ENCODE peak calls at places on chromosomes 11 and 22, in six cellular contexts. A is lung, X is heart left ventricle, D is heart right ventricle, F is pancreas, I is body of pancreas. Q is an unnamed sample.

GRCh38 chr11:126133902-126134301 is 71.2 kb upstream of the CDON start:
- DNase-seq in A (no peak), X (no peak), D (no peak), F (no peak), I (no peak), Q (no peak)

GRCh38 chr11:74139151-74139918 is 31.5 kb downstream of the C2CD3 start:
- DNase-seq in A (no peak), X (no peak), D (no peak), F (no peak), I (no peak), Q (no peak)

GRCh38 chr22:19770349-19771220 is 10.0 kb downstream of the TBX1 start:
- DNase-seq in A (no peak), X (no peak), D (no peak), F (no peak), I (no peak), Q (no peak)

GRCh38 chr22:47154621-47155081 is 392.2 kb downstream of the TBC1D22A start:
- DNase-seq in A (no peak), X (peak; percentile 72), D (peak; percentile 59), F (peak; percentile 94), I (peak; percentile 87), Q (no peak)

GRCh38 chr11:131688056-131688693 is 317.8 kb downstream of the NTM start:
- DNase-seq in A (no peak), X (peak; percentile 43), D (peak; percentile 14), F (peak; percentile 42), I (peak; percentile 27), Q (no peak)

GRCh38 chr11:15055620-15056356 is 17.6 kb upstream of the CALCB start:
- DNase-seq in A (no peak), X (no peak), D (no peak), F (no peak), I (no peak), Q (no peak)

GRCh38 chr22:23281053-23281405 is 100.7 kb downstream of the BCR start:
- DNase-seq in A (no peak), X (no peak), D (no peak), F (no peak), I (no peak), Q (no peak)

GRCh38 chr11:126686938-126687337 is 313.6 kb downstream of the KIRREL3 start:
- DNase-seq in A (no peak), X (no peak), D (no peak), F (no peak), I (no peak), Q (no peak)

GRCh38 chr11:12696911-12697581 is 22.8 kb downstream of the TEAD1 start:
- DNase-seq in A (no peak), X (no peak), D (no peak), F (no peak), I (no peak), Q (no peak)

DNA sequence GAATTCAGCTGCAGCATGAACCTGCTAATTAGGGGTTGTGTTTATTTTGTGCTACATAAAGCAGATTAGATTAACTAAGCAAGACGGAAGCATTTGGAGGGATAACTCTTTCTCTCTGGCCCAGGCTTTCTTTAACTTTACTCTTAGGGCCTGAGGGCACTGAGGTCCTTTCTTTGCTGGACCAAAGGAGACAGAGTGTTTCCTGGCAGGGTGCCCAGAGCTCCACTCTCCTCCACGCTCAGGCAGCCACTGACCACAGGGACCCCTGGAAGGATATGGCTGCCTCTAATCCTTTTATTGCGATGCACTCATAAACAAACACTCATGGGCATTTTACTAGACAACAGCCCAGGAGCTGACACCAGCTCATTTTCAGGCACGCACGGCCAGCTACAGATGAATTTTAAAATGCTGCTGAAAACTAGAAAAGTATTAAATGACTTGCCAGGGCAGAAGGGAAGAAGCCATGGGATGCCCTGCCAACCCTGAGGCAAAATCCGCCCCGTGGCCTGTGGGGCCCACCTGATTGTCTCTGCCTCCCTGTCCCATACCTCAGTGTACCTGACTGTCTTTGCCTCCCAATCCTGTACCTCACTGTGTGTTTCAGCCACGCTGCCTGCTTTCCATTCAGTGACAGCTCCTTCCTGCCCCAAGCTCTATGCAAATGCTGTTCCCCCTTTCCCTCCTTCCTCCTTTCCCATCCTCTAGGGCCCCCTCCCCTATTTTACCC is 192.6 kb upstream of the NAV2 start:
- DNase-seq in A (no peak), X (peak; percentile 34), D (peak; percentile 7), F (no peak), I (no peak), Q (no peak)
- H3K27ac ChIP-seq in A (no peak overlapping the region), X (no peak overlapping the region), D (no peak overlapping the region), F (no peak overlapping the region), I (no peak overlapping the region), Q (no peak overlapping the region)

DNA sequence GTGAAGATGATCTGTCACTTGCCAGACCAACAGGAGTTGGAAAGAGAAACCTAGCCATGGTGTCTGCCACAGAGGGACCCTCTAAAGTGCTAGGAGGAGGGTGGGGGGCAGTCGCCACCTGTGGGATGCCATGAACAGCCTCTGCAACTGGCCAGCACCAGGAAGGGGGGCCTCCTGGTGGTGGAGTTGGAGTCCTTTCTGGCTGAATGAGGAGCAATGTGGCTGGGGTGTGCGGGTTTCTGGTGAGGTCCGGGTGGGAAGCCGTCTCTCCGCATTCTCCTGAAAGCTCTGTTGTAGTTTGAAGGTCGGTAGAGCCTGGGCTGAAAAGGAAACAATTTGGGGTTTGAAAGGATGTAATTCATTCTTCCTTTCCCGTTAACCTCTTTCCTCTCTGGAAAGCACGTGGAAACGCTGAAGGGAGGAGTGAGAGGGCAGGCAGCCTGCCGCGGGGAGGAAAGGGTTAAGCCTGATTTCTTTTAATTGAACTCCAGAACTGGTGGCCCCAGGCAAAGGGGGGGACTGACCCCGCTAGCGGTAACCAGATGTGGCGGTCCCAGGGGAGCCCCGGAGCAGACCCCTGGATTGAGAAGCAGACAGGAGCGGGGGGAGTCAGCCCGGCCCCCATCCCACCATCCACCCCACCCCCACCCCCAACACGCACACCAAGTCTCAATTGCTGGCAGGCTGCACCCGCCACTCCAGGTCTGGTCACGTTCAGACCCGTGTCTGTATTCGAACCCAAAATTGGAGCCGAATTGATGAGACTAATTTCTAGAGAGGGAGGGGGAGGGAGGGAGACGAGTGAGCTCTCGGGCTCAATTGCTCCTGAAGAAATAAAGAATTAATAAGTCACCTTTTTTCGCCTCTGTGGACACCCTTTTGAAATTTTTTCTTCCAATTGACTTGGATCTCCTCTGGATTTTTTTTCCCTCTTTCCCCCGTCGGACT is 1.8 kb upstream of the FLI1 start:
- DNase-seq in A (no peak), X (no peak), D (no peak), F (no peak), I (no peak), Q (no peak)
- H3K27me3 ChIP-seq in A (no peaks in the 10 kb centered on the region), X (peaks cover 16% of the 10 kb centered on the region), D (peaks cover 30% of the 10 kb centered on the region), F (no peaks in the 10 kb centered on the region), I (no peaks in the 10 kb centered on the region), Q (no peaks in the 10 kb centered on the region)

GRCh38 chr11:128208329-128209220 is 378.8 kb downstream of the ETS1 start:
- DNase-seq in A (peak; percentile 56), X (peak; percentile 67), D (peak; percentile 80), F (no peak), I (no peak), Q (peak; percentile 34)
- H3K27ac ChIP-seq in A (peak overlapping the region; percentile 52), X (peak overlapping the region; percentile 33), D (peak overlapping the region; percentile 43), F (no peak overlapping the region), I (peak overlapping the region; percentile 40), Q (no peak overlapping the region)

GRCh38 chr11:118224512-118225180 is at the start of gene JAML:
- DNase-seq in A (no peak), X (no peak), D (no peak), F (no peak), I (no peak), Q (no peak)

GRCh38 chr11:118223992-118224391 is 819 bp downstream of the JAML start:
- DNase-seq in A (no peak), X (no peak), D (no peak), F (no peak), I (no peak), Q (no peak)

GRCh38 chr11:118223576-118223975 is 1.2 kb downstream of the JAML start:
- DNase-seq in A (no peak), X (no peak), D (no peak), F (no peak), I (no peak), Q (no peak)

GRCh38 chr11:118221419-118221818 is 3.4 kb downstream of the JAML start:
- DNase-seq in A (no peak), X (no peak), D (no peak), F (no peak), I (no peak), Q (no peak)

GRCh38 chr11:118222437-118222836 is 2.4 kb downstream of the JAML start:
- DNase-seq in A (no peak), X (no peak), D (no peak), F (no peak), I (no peak), Q (no peak)
- H3K27me3 ChIP-seq in A (no peaks in the 10 kb centered on the region), X (peaks cover 5% of the 10 kb centered on the region), D (no peaks in the 10 kb centered on the region), F (no peaks in the 10 kb centered on the region), I (no peaks in the 10 kb centered on the region), Q (no peaks in the 10 kb centered on the region)

DNA sequence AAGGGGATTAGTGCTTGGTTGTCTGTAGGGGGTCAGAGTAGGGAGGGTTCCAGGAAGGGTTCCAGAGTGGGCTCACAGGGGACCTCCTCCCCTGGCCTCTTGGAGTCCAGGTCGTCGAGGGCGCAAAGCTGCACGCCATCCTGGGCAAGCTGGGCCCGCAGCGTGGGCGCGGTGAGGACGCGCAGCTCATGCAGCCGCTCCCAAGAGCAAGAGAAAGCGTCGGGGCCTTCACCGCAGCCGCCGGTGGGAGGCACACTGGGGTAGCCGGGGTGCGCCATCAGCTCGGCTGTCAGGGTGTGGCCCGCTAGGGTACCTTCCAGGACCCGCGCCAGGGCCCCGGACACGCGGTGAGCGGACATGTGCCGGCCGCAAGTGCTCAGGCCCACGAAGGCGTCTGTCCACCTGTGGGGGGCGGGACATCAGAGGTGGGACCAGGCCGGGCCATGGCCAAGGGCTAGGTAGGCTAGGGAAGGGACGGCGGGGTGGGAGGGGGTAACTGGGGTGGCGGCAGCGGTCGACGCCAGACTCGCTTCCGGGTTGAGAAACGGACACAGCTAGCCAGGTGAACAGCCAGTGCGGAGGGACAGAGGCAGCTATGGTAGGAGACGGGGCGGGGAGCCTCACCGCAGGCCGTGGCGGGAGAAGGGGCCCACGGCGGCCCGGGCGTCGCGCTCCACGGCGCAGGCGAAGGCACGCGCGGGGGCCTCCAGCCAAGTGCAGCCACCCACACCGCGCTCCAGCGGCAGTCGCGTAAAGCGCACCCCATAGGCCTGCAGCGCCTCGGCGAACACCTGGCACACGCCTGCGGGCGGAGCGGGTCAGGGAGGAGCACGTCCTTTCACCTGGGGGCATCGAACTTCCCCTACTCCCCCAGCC is 1.2 kb downstream of the YDJC start:
- DNase-seq in A (no peak), X (no peak), D (no peak), F (peak; percentile 68), I (peak; percentile 33), Q (no peak)
- H3K27ac ChIP-seq in A (peak overlapping the region; percentile 55), X (peak overlapping the region; percentile 78), D (no peak overlapping the region), F (peak overlapping the region; percentile 72), I (peak overlapping the region; percentile 94), Q (peak overlapping the region; percentile 74)

GRCh38 chr22:45918455-45919370 is 58.2 kb downstream of the WNT7B start:
- DNase-seq in A (peak; percentile 47), X (no peak), D (no peak), F (peak; percentile 73), I (peak; percentile 44), Q (no peak)
- H3K27me3 ChIP-seq in A (no peaks in the 10 kb centered on the region), X (no peaks in the 10 kb centered on the region), D (peaks cover 10% of the 10 kb centered on the region), F (no peaks in the 10 kb centered on the region), I (no peaks in the 10 kb centered on the region), Q (peaks cover 72% of the 10 kb centered on the region)

Q was measured in tibial artery.